ENCODE peak calls at places on chromosomes 6 and 20, in six cellular contexts. N is HCT116, A is NT2/D1, T is HepG2, G is K562, V is GM12878. U is an unnamed sample.

GRCh38 chr6:93794161-93794560 is 374.8 kb upstream of the EPHA7 start:
- DNase-seq in N (no peak), A (no peak), T (no peak), G (no peak), V (no peak), U (no peak)

GRCh38 chr20:58174708-58175287 is 53.7 kb downstream of the ANKRD60 start:
- DNase-seq in N (no peak), A (no peak), T (no peak), G (no peak), V (no peak), U (peak; percentile 60)

GRCh38 chr6:38113810-38114577 is 294.5 kb downstream of the ZFAND3 start:
- DNase-seq in N (no peak), A (no peak), T (no peak), G (no peak), V (no peak), U (no peak)

GRCh38 chr6:116983375-116983774 is 106.3 kb downstream of the RFX6 start:
- DNase-seq in N (no peak), A (no peak), T (no peak), G (no peak), V (no peak), U (no peak)

GRCh38 chr20:62723351-62723750 is 14.7 kb downstream of the NTSR1 start:
- DNase-seq in N (no peak), A (no peak), T (no peak), G (no peak), V (no peak), U (no peak)

GRCh38 chr20:51570755-51571469 is 28.4 kb upstream of the NFATC2 start:
- DNase-seq in N (no peak), A (no peak), T (no peak), G (no peak), V (no peak), U (no peak)

GRCh38 chr20:45036044-45036755 is 64.7 kb downstream of the KCNS1 start:
- DNase-seq in N (peak; percentile 74), A (no peak), T (peak; percentile 23), G (no peak), V (no peak), U (no peak)

GRCh38 chr6:138570716-138571020 is 71.4 kb upstream of the NHSL1 start:
- DNase-seq in N (no peak), A (no peak), T (peak; percentile 54), G (no peak), V (no peak), U (no peak)

GRCh38 chr6:152329640-152330202 is 307.4 kb downstream of the SYNE1 start:
- DNase-seq in N (no peak), A (no peak), T (no peak), G (no peak), V (no peak), U (no peak)

DNA sequence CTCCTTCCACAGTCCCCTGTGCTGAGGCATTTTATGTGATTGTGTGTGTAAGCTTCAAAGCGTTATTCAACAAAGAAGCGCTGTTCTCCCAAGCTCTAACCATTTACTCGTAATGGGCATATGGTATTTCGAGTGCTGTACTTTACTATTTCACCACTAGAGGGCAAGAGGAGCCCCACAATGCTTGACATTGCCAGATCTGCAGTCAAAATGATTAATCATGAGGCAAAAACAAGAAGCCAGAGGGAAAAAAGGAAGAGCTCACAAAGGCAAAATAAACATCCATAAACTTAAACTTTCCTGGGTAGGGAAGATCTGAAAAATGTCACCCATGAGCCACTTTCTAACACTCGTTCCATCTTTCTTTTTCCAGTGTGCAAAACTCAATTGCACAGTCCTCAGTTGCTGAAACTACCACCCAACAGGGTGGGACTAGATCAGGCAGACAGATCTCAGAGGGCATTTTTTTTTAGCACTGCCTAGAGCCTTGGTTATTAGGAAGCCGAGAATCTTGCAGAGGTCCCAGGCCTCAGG is 215.0 kb upstream of the PLCB4 start:
- DNase-seq in N (peak; percentile 40), A (peak; percentile 65), T (peak; percentile 89), G (peak; percentile 41), V (peak; percentile 5), U (peak; percentile 61)
- TF ChIP-seq YY1 in N (no peak), A (no peak), T (peak; percentile 1), G (no peak), V (no peak), U (no peak)

DNA sequence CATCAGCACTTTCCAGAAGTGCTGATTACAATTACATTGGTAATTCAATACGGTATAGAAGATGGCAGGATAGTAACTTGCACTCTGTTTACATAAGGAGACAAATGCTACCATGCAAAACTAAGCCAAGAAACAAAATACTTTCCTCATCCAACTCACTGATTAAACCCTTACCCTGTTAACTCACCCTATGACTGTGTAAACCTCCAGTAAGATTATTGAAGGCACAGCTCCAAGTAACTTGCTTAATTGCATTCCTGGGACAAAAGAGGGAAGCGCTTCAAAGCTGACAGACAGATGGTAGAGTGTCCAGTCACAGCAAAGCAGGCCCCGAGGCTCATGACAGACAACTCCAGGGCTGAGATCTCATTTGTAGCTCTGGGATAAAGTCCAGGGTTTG is 6.9 kb upstream of the KIF16B start:
- DNase-seq in N (no peak), A (no peak), T (no peak), G (no peak), V (no peak), U (peak; percentile 54)
- TF ChIP-seq YY1 in N (no peak), A (no peak), T (no peak), G (no peak), V (no peak), U (no peak)

DNA sequence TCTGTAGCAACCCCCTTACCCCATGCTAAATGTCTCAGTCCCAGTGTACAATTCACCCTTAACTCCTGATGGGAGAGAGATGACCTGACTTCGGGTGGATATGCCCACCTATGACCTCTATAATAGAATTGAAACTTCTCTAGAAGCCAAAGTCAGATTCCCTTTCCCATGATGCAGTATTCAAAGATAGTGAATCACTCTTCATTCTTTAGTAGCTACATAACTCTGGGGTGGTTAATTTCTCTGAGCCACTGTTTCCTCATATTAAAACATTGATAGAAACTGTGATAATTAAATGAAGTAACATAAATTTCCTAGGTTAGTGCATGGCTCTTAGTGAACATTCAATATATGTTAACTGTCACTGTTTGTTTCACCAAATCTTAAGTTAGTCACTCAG is 500.4 kb downstream of the COL12A1 start:
- DNase-seq in N (no peak), A (no peak), T (no peak), G (no peak), V (no peak), U (no peak)
- TF ChIP-seq YY1 in N (no peak), A (no peak), T (no peak), G (no peak), V (no peak), U (no peak)

DNA sequence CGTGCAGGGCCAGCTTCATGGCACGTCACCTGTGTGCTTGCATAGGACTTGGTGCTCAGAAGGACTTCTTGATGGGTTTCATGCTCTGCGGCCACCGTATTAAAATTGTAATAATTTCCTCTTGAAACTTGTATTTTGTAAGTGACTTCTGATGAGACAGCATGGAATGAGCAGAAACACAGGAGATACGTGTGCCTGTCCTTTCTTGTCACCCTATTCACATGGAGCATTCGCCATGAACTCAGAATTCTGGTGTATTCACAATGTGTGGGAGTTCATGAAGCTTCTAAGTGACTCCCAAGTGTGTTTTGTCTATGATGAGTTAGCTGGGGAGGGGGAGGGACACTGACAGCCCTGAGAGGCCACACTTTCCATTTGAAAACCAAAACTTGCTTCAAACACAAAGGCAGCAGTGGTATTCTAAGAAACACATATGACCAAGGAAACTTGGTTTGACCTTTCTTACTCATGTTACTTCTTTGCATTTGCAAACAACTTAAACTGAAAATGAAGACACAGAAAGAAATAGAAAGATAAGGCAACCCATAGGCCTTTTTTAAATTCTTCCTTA is 92.1 kb upstream of the NEDD9 start:
- DNase-seq in N (no peak), A (no peak), T (no peak), G (no peak), V (peak; percentile 61), U (no peak)
- TF ChIP-seq YY1 in N (no peak), A (no peak), T (no peak), G (no peak), V (peak; percentile 8), U (no peak)

GRCh38 chr6:28354688-28355554 is 5.2 kb downstream of the ZKSCAN3 start:
- DNase-seq in N (no peak), A (no peak), T (no peak), G (no peak), V (no peak), U (no peak)

GRCh38 chr6:28355743-28356665 is 6.3 kb downstream of the ZKSCAN3 start:
- DNase-seq in N (peak; percentile 72), A (peak; percentile 72), T (peak; percentile 90), G (peak; percentile 73), V (peak; percentile 55), U (peak; percentile 74)

GRCh38 chr6:28356666-28357020 is 6.9 kb downstream of the ZKSCAN3 start:
- DNase-seq in N (no peak), A (no peak), T (no peak), G (no peak), V (no peak), U (no peak)

GRCh38 chr6:28353356-28353755 is 3.6 kb downstream of the ZKSCAN3 start:
- DNase-seq in N (no peak), A (no peak), T (no peak), G (no peak), V (no peak), U (no peak)

GRCh38 chr6:28353981-28354676 is 4.4 kb downstream of the ZKSCAN3 start:
- DNase-seq in N (peak; percentile 80), A (no peak), T (no peak), G (peak; percentile 39), V (no peak), U (no peak)
- TF ChIP-seq YY1 in N (no peak), A (no peak), T (no peak), G (peak; percentile 53), V (no peak), U (no peak)

GRCh38 chr6:89371849-89372505 is 19.5 kb upstream of the UBE2J1 start:
- DNase-seq in N (no peak), A (no peak), T (peak; percentile 47), G (peak; percentile 68), V (no peak), U (peak; percentile 74)

GRCh38 chr6:89369009-89369408 is 16.5 kb upstream of the UBE2J1 start:
- DNase-seq in N (no peak), A (no peak), T (peak; percentile 35), G (no peak), V (no peak), U (no peak)

GRCh38 chr6:89372506-89372901 is 20.0 kb upstream of the UBE2J1 start:
- DNase-seq in N (no peak), A (no peak), T (no peak), G (no peak), V (no peak), U (no peak)

GRCh38 chr6:89364586-89364985 is 12.1 kb upstream of the UBE2J1 start:
- DNase-seq in N (no peak), A (no peak), T (no peak), G (no peak), V (no peak), U (no peak)

DNA sequence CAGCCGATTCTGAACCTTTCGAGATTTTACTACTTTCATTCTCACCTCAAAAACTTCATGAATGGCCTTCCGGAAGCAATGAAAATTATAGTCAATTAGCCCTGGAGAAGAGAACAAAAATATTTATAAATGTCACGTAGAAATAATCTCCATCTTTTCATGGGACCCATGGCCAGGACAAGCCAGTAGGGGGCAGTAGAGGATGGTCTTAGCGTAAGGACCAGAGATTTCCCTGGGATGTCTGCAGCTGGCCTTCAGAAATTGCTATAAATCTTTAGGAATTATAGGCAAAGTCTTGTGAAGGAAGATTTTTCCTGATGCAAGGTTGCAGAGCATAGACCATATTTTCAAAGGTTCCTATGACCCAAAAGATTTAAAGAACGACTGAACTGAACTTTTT is 15.6 kb upstream of the UBE2J1 start:
- DNase-seq in N (no peak), A (no peak), T (peak; percentile 20), G (peak; percentile 73), V (no peak), U (peak; percentile 70)
- TF ChIP-seq YY1 in N (no peak), A (no peak), T (no peak), G (no peak), V (peak; percentile 72), U (no peak)

U was measured in SK-N-SH.